ENCODE peak calls at places on chromosomes 3 and 15, in ten cellular contexts. G, U, S, C, X, M, V, W, R and I are unnamed samples.

GRCh38 chr3:123110953-123111615 is 44.3 kb downstream of the PDIA5 start:
- DNase-seq in R (no peak), W (no peak), U (no peak), V (no peak), M (no peak), S (no peak), X (no peak), G (no peak), C (no peak), I (no peak)

GRCh38 chr3:46065294-46065705 is 38.0 kb upstream of the XCR1 start:
- DNase-seq in C (no peak), V (no peak), W (no peak), R (no peak), S (no peak), G (no peak), X (peak; percentile 51), M (no peak), U (no peak), I (no peak)

GRCh38 chr15:55017636-55018035 is 179.1 kb downstream of the RSL24D1 start:
- DNase-seq in X (no peak), C (no peak), U (no peak), M (no peak), G (no peak), R (no peak), S (no peak), V (no peak), W (no peak), I (no peak)

GRCh38 chr3:134804508-134805480 is 9.7 kb downstream of the EPHB1 start:
- DNase-seq in V (no peak), U (no peak), M (no peak), W (no peak), X (peak; percentile 17), G (no peak), C (no peak), S (no peak), R (no peak), I (no peak)

GRCh38 chr3:176578316-176578715 is 619.0 kb downstream of the TBL1XR1 start:
- DNase-seq in W (no peak), U (no peak), V (no peak), G (no peak), S (no peak), X (no peak), C (no peak), M (no peak), R (no peak), I (no peak)

GRCh38 chr3:135987647-135988046 is 22.1 kb downstream of the PPP2R3A start:
- DNase-seq in W (no peak), R (no peak), X (no peak), U (no peak), G (no peak), M (no peak), C (no peak), S (no peak), V (no peak), I (no peak)

GRCh38 chr3:114627760-114628159 is 333.9 kb downstream of the TIGIT start:
- DNase-seq in G (no peak), X (no peak), W (peak; percentile 72), C (no peak), M (peak; percentile 81), V (peak; percentile 36), S (no peak), R (no peak), U (no peak), I (no peak)

GRCh38 chr15:93067649-93068085 is 21.3 kb downstream of the RGMA start:
- DNase-seq in X (no peak), W (no peak), R (no peak), U (no peak), S (no peak), V (no peak), G (no peak), C (no peak), M (no peak), I (no peak)

GRCh38 chr3:179116816-179117215 is 31.3 kb upstream of the PIK3CA start:
- DNase-seq in R (no peak), X (no peak), V (no peak), C (no peak), W (no peak), S (no peak), U (no peak), G (no peak), M (no peak), I (no peak)

GRCh38 chr15:57502116-57502515 is 89.6 kb upstream of the MYZAP start:
- DNase-seq in W (no peak), S (no peak), U (no peak), C (no peak), V (peak; percentile 42), G (no peak), X (no peak), M (no peak), R (no peak), I (no peak)

GRCh38 chr3:7172996-7173395 is 312.1 kb downstream of the GRM7 start:
- DNase-seq in M (no peak), U (no peak), C (no peak), S (no peak), X (no peak), G (no peak), R (no peak), V (peak; percentile 12), W (no peak), I (no peak)

GRCh38 chr15:63463030-63463429 is 41.4 kb upstream of the USP3 start:
- DNase-seq in S (no peak), G (no peak), M (no peak), W (no peak), U (no peak), V (no peak), X (no peak), C (no peak), R (no peak), I (no peak)

DNA sequence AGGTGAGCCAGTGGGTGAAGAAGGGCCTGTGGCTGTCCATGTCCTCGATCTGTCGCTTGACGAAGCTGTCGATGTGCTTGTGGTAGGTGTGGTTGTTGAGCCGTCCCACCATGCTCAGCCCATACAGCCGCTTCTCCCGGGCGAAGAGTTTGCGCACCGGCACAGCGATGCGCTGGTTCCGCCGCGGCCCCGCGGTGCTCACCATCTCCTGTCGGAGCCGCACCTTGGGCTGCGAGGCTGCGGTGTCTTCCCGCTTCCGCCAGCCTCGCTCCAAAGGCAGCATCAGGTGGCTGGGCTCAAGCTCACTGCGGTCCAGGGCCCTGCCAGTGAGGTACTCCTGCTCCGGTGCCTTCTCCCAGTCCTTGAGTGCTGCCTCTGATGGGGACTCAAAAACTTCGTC is 34.0 kb upstream of the GRIP2 start:
- DNase-seq in S (no peak), U (no peak), G (no peak), C (peak; percentile 30), W (no peak), M (no peak), R (no peak), V (no peak), X (no peak), I (no peak)
- H3K27me3 ChIP-seq in S (no peaks in the 10 kb centered on the region), U (peaks cover 47% of the 10 kb centered on the region), G (no peaks in the 10 kb centered on the region), C (peaks cover 5% of the 10 kb centered on the region), W (no peaks in the 10 kb centered on the region), M (no peaks in the 10 kb centered on the region), R (no peaks in the 10 kb centered on the region), V (peaks cover 4% of the 10 kb centered on the region), X (no peaks in the 10 kb centered on the region), I (peaks cover 37% of the 10 kb centered on the region)

DNA sequence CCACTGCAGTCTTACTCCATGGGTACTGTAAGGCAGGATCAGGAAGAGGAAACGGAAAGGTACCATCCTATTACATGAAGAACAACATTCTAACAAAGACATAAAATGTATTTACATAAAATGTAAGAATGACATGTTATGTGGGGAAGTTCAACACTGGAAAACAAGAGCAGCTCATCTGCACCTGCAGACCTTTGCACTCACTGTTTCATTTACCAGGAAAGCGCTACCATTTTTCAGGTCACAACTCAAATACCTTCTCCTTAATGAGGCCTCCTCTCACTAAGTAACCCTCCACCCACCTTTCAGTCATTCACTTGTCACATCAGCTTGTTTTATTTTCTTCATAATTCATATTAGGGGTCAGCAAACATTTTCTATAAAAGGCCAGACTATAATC is 2.6 kb downstream of the TMCC1 start:
- DNase-seq in M (no peak), R (no peak), G (no peak), U (no peak), C (no peak), S (no peak), V (no peak), W (no peak), X (no peak), I (no peak)
- H3K4me3 ChIP-seq in M (no peak overlapping the region), R (peak overlapping the region; percentile 75), G (peak overlapping the region; percentile 68), U (no peak overlapping the region), C (no peak overlapping the region), S (no peak overlapping the region), V (no peak overlapping the region), W (no peak overlapping the region), X (no peak overlapping the region), I (no peak overlapping the region)

GRCh38 chr15:74780983-74781672 is 752 bp upstream of the CSK start:
- DNase-seq in R (no peak), U (no peak), C (no peak), V (peak; percentile 24), S (no peak), X (peak; percentile 51), G (peak; percentile 30), M (no peak), W (peak; percentile 62), I (no peak)

GRCh38 chr15:74783072-74783807 is 1.4 kb downstream of the CSK start:
- DNase-seq in X (peak; percentile 71), U (no peak), S (no peak), C (peak; percentile 68), V (peak; percentile 33), W (peak; percentile 66), G (no peak), M (no peak), R (peak; percentile 49), I (no peak)

GRCh38 chr15:74783808-74784175 is 1.9 kb downstream of the CSK start:
- DNase-seq in S (no peak), W (no peak), X (no peak), M (no peak), G (no peak), V (no peak), R (no peak), C (peak; percentile 47), U (no peak), I (no peak)

GRCh38 chr15:74781673-74782595 is at the start of gene CSK:
- DNase-seq in X (peak; percentile 75), S (peak; percentile 83), V (peak; percentile 47), W (peak; percentile 92), M (no peak), R (peak; percentile 90), U (peak; percentile 87), C (peak; percentile 92), G (peak; percentile 67), I (no peak)

DNA sequence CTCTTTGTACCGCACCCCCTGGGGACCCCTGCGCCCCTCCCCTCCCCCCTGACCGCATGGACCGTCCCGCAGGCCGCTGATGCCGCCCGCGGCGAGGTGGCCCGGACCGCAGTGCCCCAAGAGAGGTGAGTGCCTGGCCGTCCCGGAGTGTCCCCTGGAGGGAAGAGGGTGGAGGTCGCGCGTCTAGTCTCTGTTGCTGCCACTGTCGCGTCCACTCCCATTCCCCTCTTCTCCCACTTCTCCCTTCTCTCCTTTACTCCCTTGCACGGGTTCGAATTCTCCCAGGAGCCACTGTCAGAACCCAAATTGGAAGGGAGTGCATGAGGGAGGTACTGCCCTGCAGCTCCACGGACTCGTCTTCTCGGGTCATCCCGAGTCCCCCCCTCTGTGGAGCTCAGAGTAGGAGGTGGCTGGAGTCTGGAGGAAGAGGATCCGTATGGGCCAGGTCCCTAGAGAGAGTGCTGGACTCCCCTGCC is 754 bp downstream of the CSK start:
- DNase-seq in M (no peak), U (no peak), S (no peak), G (no peak), X (peak; percentile 45), R (no peak), V (no peak), W (peak; percentile 57), C (peak; percentile 70), I (no peak)
- H3K4me1 ChIP-seq in M (peaks cover 77% of the 10 kb centered on the region), U (peaks cover 70% of the 10 kb centered on the region), S (peaks cover 80% of the 10 kb centered on the region), G (peaks cover 13% of the 10 kb centered on the region), X (peaks cover 35% of the 10 kb centered on the region), R (peaks cover 17% of the 10 kb centered on the region), V (peaks cover 50% of the 10 kb centered on the region), W (peaks cover 22% of the 10 kb centered on the region), C (peaks cover 53% of the 10 kb centered on the region), I (peaks cover 35% of the 10 kb centered on the region)

GRCh38 chr15:92051726-92052125 is 198.2 kb downstream of the SLCO3A1 start:
- DNase-seq in M (no peak), W (no peak), U (no peak), G (no peak), X (no peak), S (no peak), V (no peak), C (no peak), R (no peak), I (no peak)
- H3K27me3 ChIP-seq in M (no peaks in the 10 kb centered on the region), W (no peaks in the 10 kb centered on the region), U (no peaks in the 10 kb centered on the region), G (no peaks in the 10 kb centered on the region), X (no peaks in the 10 kb centered on the region), S (no peaks in the 10 kb centered on the region), V (no peaks in the 10 kb centered on the region), C (no peaks in the 10 kb centered on the region), R (no peaks in the 10 kb centered on the region), I (no peaks in the 10 kb centered on the region)